ENCODE peak calls at places on chromosomes 3 and 15, in ten cellular contexts. F is heart left ventricle; C is stimulated activated naive CD8-positive, alpha-beta T cell treated with anti-CD3 and anti-CD28 coated beads, Interleukin-15, Interleukin-2, amounts not matched to agents 100 U/mL and 50 U/mL, for 24 hours; Z is left cardiac atrium; L is activated CD8-positive, alpha-beta memory T cell treated with anti-CD3 and anti-CD28 coated beads, Interleukin-2, amount 10 ng/mL, durations not matched to agents 7 days and 5 days; U is sciatic nerve; I is activated naive CD8-positive, alpha-beta T cell treated with anti-CD3 and anti-CD28 coated beads, Interleukin-2, amount 50 U/mL, for 24 hours; J is foreskin keratinocyte; B is HepG2; E is activated T-cell treated with anti-CD3 and anti-CD28 coated beads, Interleukin-2, amount 50 U/mL, for 72 hours. T is an unnamed sample.

GRCh38 chr3:119550090-119550910 is 9.1 kb downstream of the CD80 start:
- ATAC-seq in F (peak), C (peak), Z (no peak), L (no peak), U (no peak), I (no peak), J (no peak), B (no peak), E (no peak), T (no peak)

GRCh38 chr15:44812029-44812517 is 75.7 kb downstream of the TRIM69 start:
- ATAC-seq in F (peak), C (no peak), Z (peak), L (no peak), U (no peak), I (no peak), J (peak), B (peak), E (no peak), T (peak)

GRCh38 chr3:10234526-10235230 is 13.6 kb upstream of the TATDN2 start:
- ATAC-seq in F (no peak), C (no peak), Z (no peak), L (no peak), U (no peak), I (no peak), J (no peak), B (no peak), E (no peak), T (no peak)

GRCh38 chr3:17946619-17947018 is 204.2 kb upstream of the TBC1D5 start:
- ATAC-seq in F (no peak), C (no peak), Z (peak), L (no peak), U (no peak), I (no peak), J (no peak), B (no peak), E (no peak), T (no peak)

GRCh38 chr15:42282926-42283325 is 9.7 kb upstream of the TMEM87A start:
- ATAC-seq in F (no peak), C (no peak), Z (no peak), L (no peak), U (no peak), I (no peak), J (no peak), B (no peak), E (no peak), T (no peak)

GRCh38 chr15:74451861-74452835 is 8.8 kb downstream of the UBL7 start:
- ATAC-seq in F (no peak), C (peak), Z (peak), L (no peak), U (peak), I (no peak), J (no peak), B (no peak), E (no peak), T (no peak)

GRCh38 chr3:128824132-128824850 is 55.1 kb upstream of the ACAD9 start:
- ATAC-seq in F (peak), C (peak), Z (peak), L (no peak), U (peak), I (no peak), J (peak), B (peak), E (no peak), T (peak)

GRCh38 chr3:120449701-120450216 is 1.0 kb downstream of the FSTL1 start:
- ATAC-seq in F (peak), C (no peak), Z (peak), L (no peak), U (peak), I (no peak), J (no peak), B (no peak), E (no peak), T (no peak)

GRCh38 chr3:185931777-185932176 is 6.0 kb downstream of the TRA2B start:
- ATAC-seq in F (no peak), C (no peak), Z (no peak), L (no peak), U (no peak), I (no peak), J (no peak), B (no peak), E (no peak), T (no peak)

GRCh38 chr15:91117375-91117774 is 17.3 kb downstream of the SV2B start:
- ATAC-seq in F (no peak), C (no peak), Z (no peak), L (no peak), U (no peak), I (no peak), J (no peak), B (no peak), E (no peak), T (no peak)

GRCh38 chr3:24586920-24587319 is 92.3 kb upstream of the THRB start:
- ATAC-seq in F (no peak), C (no peak), Z (no peak), L (no peak), U (no peak), I (no peak), J (no peak), B (no peak), E (no peak), T (no peak)

GRCh38 chr15:51348688-51349087 is 7.2 kb downstream of the GLDN start:
- ATAC-seq in F (no peak), C (no peak), Z (no peak), L (peak), U (peak), I (no peak), J (no peak), B (no peak), E (no peak), T (no peak)

GRCh38 chr3:106247902-106248684 is 379.3 kb upstream of the CBLB start:
- ATAC-seq in F (no peak), C (peak), Z (no peak), L (peak), U (no peak), I (peak), J (no peak), B (no peak), E (peak), T (no peak)

GRCh38 chr3:100073555-100074307 is 40.6 kb downstream of the FILIP1L start:
- ATAC-seq in F (peak), C (peak), Z (peak), L (peak), U (peak), I (peak), J (no peak), B (no peak), E (no peak), T (no peak)

GRCh38 chr3:176351408-176351807 is 845.9 kb downstream of the TBL1XR1 start:
- ATAC-seq in F (no peak), C (no peak), Z (peak), L (no peak), U (peak), I (no peak), J (no peak), B (no peak), E (no peak), T (no peak)

GRCh38 chr3:60048447-60048848 is 998.6 kb upstream of the CFAP20DC start:
- ATAC-seq in F (no peak), C (peak), Z (no peak), L (peak), U (no peak), I (peak), J (no peak), B (no peak), E (peak), T (no peak)

GRCh38 chr3:102133376-102133775 is 284.1 kb downstream of the NFKBIZ start:
- ATAC-seq in F (no peak), C (peak), Z (no peak), L (no peak), U (no peak), I (no peak), J (no peak), B (no peak), E (peak), T (no peak)

GRCh38 chr3:171193693-171194092 is 167.2 kb upstream of the SLC2A2 start:
- ATAC-seq in F (no peak), C (no peak), Z (no peak), L (no peak), U (no peak), I (no peak), J (no peak), B (no peak), E (no peak), T (no peak)

GRCh38 chr3:101671014-101671413 is 5.9 kb downstream of the ZBTB11 start:
- ATAC-seq in F (no peak), C (no peak), Z (no peak), L (no peak), U (no peak), I (no peak), J (no peak), B (no peak), E (no peak), T (no peak)